ENCODE peak calls at places on chromosomes 2 and 18, in eight cellular contexts. One of them, this sample, is unnamed.

GRCh38 chr2:169118060-169118459 is 48.7 kb downstream of the DHRS9 start:
- DNase-seq in A549: no peak
- DNase-seq in fibroblast of the aortic adventitia: no peak
- DNase-seq in bronchial epithelial cell: no peak
- DNase-seq in Peyer's patch: no peak
- DNase-seq in heart right ventricle: peak
- DNase-seq in foreskin fibroblast: no peak
- DNase-seq in choroid plexus epithelial cell: no peak
- DNase-seq in this sample: no peak

GRCh38 chr2:229914182-229914581 is 7.6 kb downstream of the TRIP12 start:
- DNase-seq in A549: no peak
- DNase-seq in fibroblast of the aortic adventitia: peak
- DNase-seq in bronchial epithelial cell: no peak
- DNase-seq in Peyer's patch: no peak
- DNase-seq in heart right ventricle: no peak
- DNase-seq in foreskin fibroblast: no peak
- DNase-seq in choroid plexus epithelial cell: peak
- DNase-seq in this sample: no peak

GRCh38 chr2:38602732-38603401 is at the start of gene HNRNPLL:
- DNase-seq in A549: peak
- DNase-seq in fibroblast of the aortic adventitia: peak
- DNase-seq in bronchial epithelial cell: peak
- DNase-seq in Peyer's patch: peak
- DNase-seq in heart right ventricle: peak
- DNase-seq in foreskin fibroblast: peak
- DNase-seq in choroid plexus epithelial cell: peak
- DNase-seq in this sample: peak

GRCh38 chr18:70643812-70644211 is 355.0 kb downstream of the SOCS6 start:
- DNase-seq in A549: no peak
- DNase-seq in fibroblast of the aortic adventitia: no peak
- DNase-seq in bronchial epithelial cell: no peak
- DNase-seq in Peyer's patch: no peak
- DNase-seq in heart right ventricle: no peak
- DNase-seq in foreskin fibroblast: no peak
- DNase-seq in choroid plexus epithelial cell: no peak
- DNase-seq in this sample: no peak

GRCh38 chr2:7044253-7045250 is 127.3 kb downstream of the RNF144A start:
- DNase-seq in A549: peak
- DNase-seq in fibroblast of the aortic adventitia: peak
- DNase-seq in bronchial epithelial cell: peak
- DNase-seq in Peyer's patch: peak
- DNase-seq in heart right ventricle: peak
- DNase-seq in foreskin fibroblast: peak
- DNase-seq in choroid plexus epithelial cell: peak
- DNase-seq in this sample: peak

GRCh38 chr18:73739098-73739497 is 408.5 kb downstream of the FBXO15 start:
- DNase-seq in A549: no peak
- DNase-seq in fibroblast of the aortic adventitia: peak
- DNase-seq in bronchial epithelial cell: peak
- DNase-seq in Peyer's patch: no peak
- DNase-seq in heart right ventricle: no peak
- DNase-seq in foreskin fibroblast: no peak
- DNase-seq in choroid plexus epithelial cell: no peak
- DNase-seq in this sample: peak

GRCh38 chr2:237483018-237483731 is 3.9 kb upstream of the MLPH start:
- DNase-seq in A549: peak
- DNase-seq in fibroblast of the aortic adventitia: peak
- DNase-seq in bronchial epithelial cell: peak
- DNase-seq in Peyer's patch: peak
- DNase-seq in heart right ventricle: no peak
- DNase-seq in foreskin fibroblast: peak
- DNase-seq in choroid plexus epithelial cell: peak
- DNase-seq in this sample: peak

GRCh38 chr2:86323273-86323672 is 14.2 kb downstream of the REEP1 start:
- DNase-seq in A549: no peak
- DNase-seq in fibroblast of the aortic adventitia: no peak
- DNase-seq in bronchial epithelial cell: no peak
- DNase-seq in Peyer's patch: no peak
- DNase-seq in heart right ventricle: no peak
- DNase-seq in foreskin fibroblast: no peak
- DNase-seq in choroid plexus epithelial cell: no peak
- DNase-seq in this sample: no peak

GRCh38 chr2:223860809-223861738 is 23.7 kb upstream of the AP1S3 start:
- DNase-seq in A549: peak
- DNase-seq in fibroblast of the aortic adventitia: peak
- DNase-seq in bronchial epithelial cell: peak
- DNase-seq in Peyer's patch: peak
- DNase-seq in heart right ventricle: no peak
- DNase-seq in foreskin fibroblast: peak
- DNase-seq in choroid plexus epithelial cell: peak
- DNase-seq in this sample: peak

GRCh38 chr18:46732201-46732600 is 24.7 kb downstream of the ST8SIA5 start:
- DNase-seq in A549: no peak
- DNase-seq in fibroblast of the aortic adventitia: no peak
- DNase-seq in bronchial epithelial cell: no peak
- DNase-seq in Peyer's patch: peak
- DNase-seq in heart right ventricle: no peak
- DNase-seq in foreskin fibroblast: no peak
- DNase-seq in choroid plexus epithelial cell: no peak
- DNase-seq in this sample: no peak

GRCh38 chr2:183606718-183607085 is 482.5 kb downstream of the NUP35 start:
- DNase-seq in A549: no peak
- DNase-seq in fibroblast of the aortic adventitia: no peak
- DNase-seq in bronchial epithelial cell: no peak
- DNase-seq in Peyer's patch: no peak
- DNase-seq in heart right ventricle: no peak
- DNase-seq in foreskin fibroblast: no peak
- DNase-seq in choroid plexus epithelial cell: no peak
- DNase-seq in this sample: no peak

GRCh38 chr18:62678847-62679535 is 36.4 kb upstream of the PHLPP1 start:
- DNase-seq in A549: no peak
- DNase-seq in fibroblast of the aortic adventitia: no peak
- DNase-seq in bronchial epithelial cell: no peak
- DNase-seq in Peyer's patch: no peak
- DNase-seq in heart right ventricle: no peak
- DNase-seq in foreskin fibroblast: no peak
- DNase-seq in choroid plexus epithelial cell: no peak
- DNase-seq in this sample: no peak

GRCh38 chr2:164913640-164914346 is 41.5 kb downstream of the SLC38A11 start:
- DNase-seq in A549: peak
- DNase-seq in fibroblast of the aortic adventitia: peak
- DNase-seq in bronchial epithelial cell: peak
- DNase-seq in Peyer's patch: no peak
- DNase-seq in heart right ventricle: no peak
- DNase-seq in foreskin fibroblast: peak
- DNase-seq in choroid plexus epithelial cell: peak
- DNase-seq in this sample: peak

GRCh38 chr18:58953627-58954026 is 89.0 kb downstream of the ZNF532 start:
- DNase-seq in A549: peak
- DNase-seq in fibroblast of the aortic adventitia: no peak
- DNase-seq in bronchial epithelial cell: no peak
- DNase-seq in Peyer's patch: no peak
- DNase-seq in heart right ventricle: peak
- DNase-seq in foreskin fibroblast: no peak
- DNase-seq in choroid plexus epithelial cell: no peak
- DNase-seq in this sample: no peak

GRCh38 chr2:195520671-195521155 is 136.3 kb upstream of the SLC39A10 start:
- DNase-seq in A549: peak
- DNase-seq in fibroblast of the aortic adventitia: peak
- DNase-seq in bronchial epithelial cell: peak
- DNase-seq in Peyer's patch: no peak
- DNase-seq in heart right ventricle: no peak
- DNase-seq in foreskin fibroblast: peak
- DNase-seq in choroid plexus epithelial cell: peak
- DNase-seq in this sample: peak

GRCh38 chr2:20494246-20494645 is 47.4 kb downstream of the RHOB start:
- DNase-seq in A549: no peak
- DNase-seq in fibroblast of the aortic adventitia: peak
- DNase-seq in bronchial epithelial cell: no peak
- DNase-seq in Peyer's patch: no peak
- DNase-seq in heart right ventricle: no peak
- DNase-seq in foreskin fibroblast: peak
- DNase-seq in choroid plexus epithelial cell: peak
- DNase-seq in this sample: no peak

GRCh38 chr18:50638623-50639398 is 78.9 kb downstream of the MAPK4 start:
- DNase-seq in A549: no peak
- DNase-seq in fibroblast of the aortic adventitia: no peak
- DNase-seq in bronchial epithelial cell: no peak
- DNase-seq in Peyer's patch: no peak
- DNase-seq in heart right ventricle: no peak
- DNase-seq in foreskin fibroblast: no peak
- DNase-seq in choroid plexus epithelial cell: no peak
- DNase-seq in this sample: no peak

GRCh38 chr18:52617931-52618330 is 277.9 kb downstream of the DCC start:
- DNase-seq in A549: no peak
- DNase-seq in fibroblast of the aortic adventitia: no peak
- DNase-seq in bronchial epithelial cell: peak
- DNase-seq in Peyer's patch: no peak
- DNase-seq in heart right ventricle: no peak
- DNase-seq in foreskin fibroblast: peak
- DNase-seq in choroid plexus epithelial cell: no peak
- DNase-seq in this sample: no peak

GRCh38 chr2:43906448-43907122 is 67.8 kb downstream of the ABCG8 start:
- DNase-seq in A549: no peak
- DNase-seq in fibroblast of the aortic adventitia: no peak
- DNase-seq in bronchial epithelial cell: no peak
- DNase-seq in Peyer's patch: no peak
- DNase-seq in heart right ventricle: no peak
- DNase-seq in foreskin fibroblast: no peak
- DNase-seq in choroid plexus epithelial cell: no peak
- DNase-seq in this sample: no peak

GRCh38 chr2:24971550-24972314 is at the start of gene DNAJC27:
- DNase-seq in A549: peak
- DNase-seq in fibroblast of the aortic adventitia: peak
- DNase-seq in bronchial epithelial cell: peak
- DNase-seq in Peyer's patch: peak
- DNase-seq in heart right ventricle: peak
- DNase-seq in foreskin fibroblast: peak
- DNase-seq in choroid plexus epithelial cell: peak
- DNase-seq in this sample: peak

GRCh38 chr2:64766841-64767669 is 113.3 kb upstream of the SERTAD2 start:
- DNase-seq in A549: no peak
- DNase-seq in fibroblast of the aortic adventitia: peak
- DNase-seq in bronchial epithelial cell: peak
- DNase-seq in Peyer's patch: no peak
- DNase-seq in heart right ventricle: no peak
- DNase-seq in foreskin fibroblast: peak
- DNase-seq in choroid plexus epithelial cell: peak
- DNase-seq in this sample: no peak
- H3K4me3 ChIP-seq in A549: peak
- H3K4me3 ChIP-seq in fibroblast of the aortic adventitia: peak
- H3K4me3 ChIP-seq in bronchial epithelial cell: peak
- H3K4me3 ChIP-seq in Peyer's patch: peak
- H3K4me3 ChIP-seq in heart right ventricle: peak
- H3K4me3 ChIP-seq in foreskin fibroblast: peak
- H3K4me3 ChIP-seq in choroid plexus epithelial cell: peak
- H3K4me3 ChIP-seq in this sample: peak

DNA sequence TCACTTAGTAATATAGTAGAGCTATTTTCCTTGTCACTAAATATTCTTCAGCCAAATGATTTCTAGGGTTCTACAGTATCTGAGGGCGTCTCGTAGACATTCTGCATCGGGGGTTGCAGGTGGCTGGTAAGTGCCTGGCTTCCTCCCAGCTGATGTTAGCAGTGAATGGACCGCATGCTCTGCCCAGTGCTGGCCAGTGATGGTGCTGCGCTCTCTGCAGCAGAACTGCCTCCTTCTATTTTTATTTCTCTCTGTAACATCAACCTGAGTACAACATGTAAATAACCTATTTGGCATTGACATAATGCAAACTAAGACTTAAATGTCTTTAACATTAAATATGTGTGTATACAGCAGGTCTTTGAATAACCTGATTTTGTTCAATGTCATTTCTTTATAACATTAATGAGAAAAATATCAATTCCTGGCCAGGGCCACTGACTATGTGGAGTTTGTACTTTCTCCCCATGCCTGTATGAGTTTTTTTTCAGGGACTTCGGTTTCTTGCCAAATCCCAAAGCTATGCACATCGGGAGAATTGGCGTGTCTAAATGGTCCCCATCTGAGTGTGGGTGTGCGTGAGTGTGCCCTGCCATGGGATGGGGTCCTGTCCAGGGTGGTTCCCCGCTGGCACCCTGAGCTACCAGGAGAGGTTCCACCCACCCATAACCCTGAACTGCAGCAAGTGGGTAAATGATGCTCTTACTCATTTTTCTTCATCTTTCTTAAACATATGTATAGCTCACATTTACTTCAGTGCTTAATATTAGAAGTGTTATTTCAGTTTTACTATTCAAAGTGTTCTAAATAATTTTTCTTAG is 278.2 kb upstream of the EPAS1 start:
- DNase-seq in A549: no peak
- DNase-seq in fibroblast of the aortic adventitia: no peak
- DNase-seq in bronchial epithelial cell: no peak
- DNase-seq in Peyer's patch: no peak
- DNase-seq in heart right ventricle: no peak
- DNase-seq in foreskin fibroblast: no peak
- DNase-seq in choroid plexus epithelial cell: no peak
- DNase-seq in this sample: no peak
- TF ChIP-seq CTCF in A549: no peak
- TF ChIP-seq CTCF in fibroblast of the aortic adventitia: no peak
- TF ChIP-seq CTCF in bronchial epithelial cell: no peak
- TF ChIP-seq CTCF in Peyer's patch: no peak
- TF ChIP-seq CTCF in heart right ventricle: no peak
- TF ChIP-seq CTCF in foreskin fibroblast: no peak
- TF ChIP-seq CTCF in choroid plexus epithelial cell: peak
- TF ChIP-seq CTCF in this sample: no peak

DNA sequence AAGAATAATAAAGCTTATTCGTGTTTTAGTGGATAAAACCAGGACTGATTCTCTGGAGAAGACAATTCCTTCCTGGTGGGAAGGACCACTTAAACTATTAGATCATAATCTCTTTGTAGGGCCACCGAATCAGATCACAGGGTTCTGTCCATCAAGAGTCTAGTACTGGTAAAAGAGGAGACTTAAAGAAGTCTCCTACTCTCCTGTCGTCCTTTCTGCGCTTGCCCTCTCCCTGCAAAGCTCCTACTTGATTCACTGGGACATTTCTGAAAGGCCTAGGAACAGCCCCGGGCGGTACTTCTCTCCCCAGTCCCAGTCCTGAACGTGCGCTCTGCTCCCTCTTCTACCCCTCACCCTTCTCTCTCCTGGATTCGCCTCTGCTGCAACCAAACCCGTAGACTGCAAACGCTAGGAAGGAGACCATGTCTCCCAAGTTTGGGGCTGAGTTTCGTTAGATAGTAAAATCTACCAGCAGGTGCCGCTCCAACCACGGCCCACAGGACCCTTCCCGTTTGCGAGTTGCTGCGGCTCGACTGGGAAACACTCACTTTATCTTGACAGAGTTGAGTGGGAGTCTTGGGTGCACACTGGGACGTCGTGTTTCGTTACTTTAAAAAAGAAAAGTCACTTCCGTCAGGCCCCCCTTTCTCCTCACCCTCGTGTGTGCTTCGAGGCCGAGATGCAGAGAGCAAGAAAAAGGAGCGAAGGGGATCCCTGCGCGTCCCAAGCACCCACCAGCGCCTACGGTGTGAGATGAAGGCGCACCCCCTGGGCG is 952 bp downstream of the FIGLA start:
- DNase-seq in A549: peak
- DNase-seq in fibroblast of the aortic adventitia: peak
- DNase-seq in bronchial epithelial cell: peak
- DNase-seq in Peyer's patch: peak
- DNase-seq in heart right ventricle: peak
- DNase-seq in foreskin fibroblast: peak
- DNase-seq in choroid plexus epithelial cell: peak
- DNase-seq in this sample: peak
- H3K4me3 ChIP-seq in A549: peak
- H3K4me3 ChIP-seq in fibroblast of the aortic adventitia: no peak
- H3K4me3 ChIP-seq in bronchial epithelial cell: no peak
- H3K4me3 ChIP-seq in Peyer's patch: no peak
- H3K4me3 ChIP-seq in heart right ventricle: no peak
- H3K4me3 ChIP-seq in foreskin fibroblast: no peak
- H3K4me3 ChIP-seq in choroid plexus epithelial cell: no peak
- H3K4me3 ChIP-seq in this sample: no peak

GRCh38 chr2:23519334-23519651 is 134.3 kb downstream of the KLHL29 start:
- DNase-seq in A549: no peak
- DNase-seq in fibroblast of the aortic adventitia: no peak
- DNase-seq in bronchial epithelial cell: no peak
- DNase-seq in Peyer's patch: no peak
- DNase-seq in heart right ventricle: no peak
- DNase-seq in foreskin fibroblast: peak
- DNase-seq in choroid plexus epithelial cell: no peak
- DNase-seq in this sample: no peak
- TF ChIP-seq CTCF in A549: no peak
- TF ChIP-seq CTCF in fibroblast of the aortic adventitia: no peak
- TF ChIP-seq CTCF in bronchial epithelial cell: no peak
- TF ChIP-seq CTCF in Peyer's patch: no peak
- TF ChIP-seq CTCF in heart right ventricle: no peak
- TF ChIP-seq CTCF in foreskin fibroblast: no peak
- TF ChIP-seq CTCF in choroid plexus epithelial cell: peak
- TF ChIP-seq CTCF in this sample: peak

This sample was measured in epithelial cell of esophagus.